ENCODE peak calls at places on chromosomes 1 and 21, in four cellular contexts. E is astrocyte of the spinal cord, R is cardiac fibroblast, Z is fibroblast of the aortic adventitia. T is an unnamed sample.

GRCh38 chr1:53380296-53380695 is 52.4 kb upstream of the LRP8 start:
- DNase-seq in R (no peak), Z (no peak), E (no peak), T (no peak)

GRCh38 chr1:15188678-15189077 is 35.1 kb downstream of the TMEM51 start:
- DNase-seq in E (no peak), Z (no peak), R (no peak), T (peak)

GRCh38 chr1:40064797-40065492 is 24.4 kb downstream of the CAP1 start:
- DNase-seq in E (no peak), Z (no peak), R (peak), T (no peak)

GRCh38 chr1:178621822-178622221 is 103.2 kb upstream of the RALGPS2 start:
- DNase-seq in R (no peak), E (no peak), Z (no peak), T (no peak)

GRCh38 chr1:89832481-89833127 is 11.8 kb downstream of the LRRC8D start:
- DNase-seq in R (no peak), E (no peak), Z (no peak), T (no peak)

GRCh38 chr1:58067082-58067481 is 479.4 kb downstream of the OMA1 start:
- DNase-seq in E (no peak), R (no peak), Z (no peak), T (peak)

GRCh38 chr1:223224465-223224864 is 81.4 kb upstream of the TLR5 start:
- DNase-seq in E (no peak), Z (no peak), R (no peak), T (no peak)

GRCh38 chr1:222784371-222784770 is 30.5 kb upstream of the DISP1 start:
- DNase-seq in R (no peak), Z (no peak), E (no peak), T (no peak)

GRCh38 chr1:204924013-204924759 is 53.5 kb downstream of the NFASC start:
- DNase-seq in E (no peak), R (no peak), Z (no peak), T (no peak)

GRCh38 chr1:2950926-2951305 is 70.4 kb upstream of the ACTRT2 start:
- DNase-seq in R (no peak), E (no peak), Z (no peak), T (no peak)

GRCh38 chr1:151165281-151165737 is 393 bp downstream of the LYSMD1 start:
- DNase-seq in E (peak), R (peak), Z (peak), T (peak)

GRCh38 chr1:208788013-208788412 is 543.8 kb upstream of the PLXNA2 start:
- DNase-seq in E (no peak), Z (no peak), R (no peak), T (no peak)

GRCh38 chr1:28887835-28888682 is 26.3 kb upstream of the EPB41 start:
- DNase-seq in R (peak), E (no peak), Z (peak), T (peak)

GRCh38 chr1:235648954-235649721 is 446 bp downstream of the GNG4 start:
- DNase-seq in Z (peak), E (peak), R (peak), T (peak)

GRCh38 chr1:246679211-246680177 is 44.7 kb upstream of the SCCPDH start:
- DNase-seq in E (no peak), Z (no peak), R (peak), T (no peak)

GRCh38 chr21:17789085-17789484 is 30.1 kb downstream of the C21orf91 start:
- DNase-seq in R (no peak), Z (no peak), E (no peak), T (no peak)

GRCh38 chr1:5981009-5981380 is 11.2 kb downstream of the NPHP4 start:
- DNase-seq in R (no peak), E (no peak), Z (no peak), T (no peak)

GRCh38 chr21:44485796-44486195 is 30.5 kb downstream of the LRRC3 start:
- DNase-seq in Z (no peak), E (no peak), R (no peak), T (no peak)

GRCh38 chr21:44486302-44486701 is 31.0 kb downstream of the LRRC3 start:
- DNase-seq in Z (no peak), R (no peak), E (no peak), T (no peak)

GRCh38 chr21:44483288-44484237 is 28.3 kb downstream of the LRRC3 start:
- DNase-seq in R (no peak), Z (peak), E (no peak), T (no peak)

GRCh38 chr21:44484498-44485253 is 29.4 kb downstream of the LRRC3 start:
- DNase-seq in R (no peak), E (no peak), Z (no peak), T (no peak)

DNA sequence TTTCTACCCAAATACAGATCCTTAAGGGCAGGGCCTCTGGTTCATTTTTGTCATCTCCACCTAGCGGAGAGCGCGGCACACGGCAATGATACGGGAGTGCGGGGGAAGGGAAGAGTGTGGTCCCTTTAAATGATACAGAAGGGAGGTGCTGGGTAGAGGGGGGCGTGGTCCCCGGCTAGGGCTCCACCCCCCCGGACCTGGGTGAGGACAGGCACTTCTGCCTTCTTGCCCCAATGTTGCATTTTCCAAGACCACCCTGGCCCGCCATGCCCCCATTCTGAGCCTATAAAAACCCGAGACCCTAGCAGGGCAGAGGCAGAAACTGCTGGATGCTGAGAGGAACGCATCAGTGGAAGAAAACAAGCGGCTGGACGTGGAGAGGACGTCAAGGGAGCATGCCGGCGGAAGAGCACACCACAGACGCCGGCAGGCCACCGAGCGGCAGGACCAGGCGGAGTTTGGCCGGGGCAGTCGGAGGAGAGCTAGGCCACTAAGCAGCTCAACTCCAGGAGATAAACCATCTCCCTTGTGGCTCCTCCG is 30.0 kb downstream of the LRRC3 start:
- DNase-seq in R (peak), E (peak), Z (peak), T (no peak)
- TF ChIP-seq CTCF in R (peak), E (peak), Z (peak), T (no peak)

GRCh38 chr1:26862781-26863676 is at the start of gene SFN:
- DNase-seq in R (no peak), E (no peak), Z (no peak), T (peak)
- H3K4me3 ChIP-seq in R (no peak), E (no peak), Z (peak), T (peak)

GRCh38 chr1:161168906-161169305 is 2.7 kb downstream of the PPOX start:
- DNase-seq in E (no peak), R (no peak), Z (no peak), T (no peak)

GRCh38 chr1:161172349-161172748 is 5.0 kb downstream of the B4GALT3 start:
- DNase-seq in E (no peak), Z (no peak), R (no peak), T (no peak)

GRCh38 chr1:161171696-161172095 is 5.5 kb downstream of the PPOX start:
- DNase-seq in R (no peak), E (no peak), Z (no peak), T (no peak)

GRCh38 chr1:161172776-161173376 is 4.4 kb downstream of the B4GALT3 start:
- DNase-seq in Z (peak), E (peak), R (peak), T (no peak)

DNA sequence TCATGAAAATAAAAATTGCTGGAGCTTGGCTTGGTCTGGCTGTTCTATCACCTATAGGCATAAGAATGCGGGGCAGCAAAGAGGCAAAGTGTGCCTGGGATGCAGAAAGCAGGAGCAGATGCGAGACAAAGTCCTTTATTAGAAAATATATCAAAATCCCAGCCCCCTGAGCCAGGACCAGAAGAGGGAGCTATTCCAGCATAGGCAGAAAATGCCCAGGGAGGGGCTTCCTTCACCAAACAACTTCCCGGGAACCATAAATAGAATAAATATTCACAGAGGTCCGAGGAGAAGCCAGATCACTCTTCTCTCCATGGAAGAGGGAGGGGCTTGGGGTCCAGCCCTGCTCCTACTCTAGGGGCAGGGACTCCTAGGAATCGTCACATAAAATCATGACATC is 5.0 kb downstream of the PPOX start:
- DNase-seq in R (no peak), Z (no peak), E (no peak), T (no peak)
- TF ChIP-seq CTCF in R (peak), Z (peak), E (peak), T (no peak)

GRCh38 chr1:109256085-109256484 is 6.7 kb downstream of the CELSR2 start:
- DNase-seq in E (no peak), R (no peak), Z (no peak), T (no peak)
- H3K4me3 ChIP-seq in E (no peak), R (no peak), Z (no peak), T (no peak)

DNA sequence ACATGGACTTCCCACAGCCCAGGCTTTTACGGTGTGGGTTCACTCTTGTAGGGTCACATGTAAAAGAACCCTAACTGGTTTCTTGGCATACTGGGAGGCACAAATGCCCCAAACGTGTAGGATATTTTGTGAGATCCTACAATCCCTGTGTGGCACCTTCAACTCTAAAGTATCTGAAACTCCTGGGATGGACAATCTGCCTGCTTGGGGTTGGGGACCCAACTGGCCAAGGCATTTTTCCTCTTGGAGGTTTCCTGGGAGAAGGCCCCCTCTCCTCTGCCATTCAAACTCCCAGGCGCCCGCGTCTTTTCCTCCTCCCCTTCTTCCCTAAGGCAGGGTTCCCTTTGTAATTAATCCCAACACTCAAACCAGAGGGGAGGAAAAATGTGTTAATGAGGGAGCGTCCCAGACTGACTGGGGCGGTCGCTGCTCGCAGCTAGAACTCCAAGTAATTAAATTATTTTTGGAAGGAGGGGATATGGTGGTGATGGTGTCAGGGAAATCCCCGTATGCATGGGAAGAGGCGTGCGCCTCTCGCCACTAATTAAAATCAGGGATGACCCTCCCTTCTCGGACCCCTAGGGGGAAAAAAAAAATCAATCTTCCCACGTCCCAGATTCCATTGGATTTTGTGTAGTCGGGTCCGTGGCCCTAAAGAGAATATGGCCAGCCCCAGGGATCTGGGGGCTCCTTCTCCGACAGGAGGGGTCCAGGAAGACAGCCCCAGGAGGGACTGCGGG is 650 bp upstream of the VANGL2 start:
- DNase-seq in E (no peak), Z (no peak), R (no peak), T (no peak)
- TF ChIP-seq CTCF in E (no peak), Z (no peak), R (no peak), T (no peak)

T was measured in epithelial cell of esophagus.